ENCODE peak calls at places on chromosome 21, in eight cellular contexts. One of them, this sample, is unnamed.

GRCh38 chr21:45167796-45168222 is 93.4 kb downstream of the ADARB1 start:
- DNase-seq in A673: peak
- DNase-seq in AG09319: peak
- DNase-seq in cardiac fibroblast: peak
- DNase-seq in RWPE2: no peak
- DNase-seq in IMR-90: peak
- DNase-seq in neural crest cell: no peak
- DNase-seq in WTC11: no peak
- DNase-seq in this sample: peak

GRCh38 chr21:44408226-44408625 is 47.1 kb upstream of the LRRC3 start:
- DNase-seq in WTC11: no peak
- DNase-seq in RWPE2: no peak
- DNase-seq in IMR-90: no peak
- DNase-seq in cardiac fibroblast: no peak
- DNase-seq in AG09319: no peak
- DNase-seq in A673: no peak
- DNase-seq in neural crest cell: no peak
- DNase-seq in this sample: no peak

GRCh38 chr21:44871576-44872265 is 1.8 kb downstream of the PTTG1IP start:
- DNase-seq in neural crest cell: no peak
- DNase-seq in cardiac fibroblast: peak
- DNase-seq in RWPE2: peak
- DNase-seq in IMR-90: peak
- DNase-seq in AG09319: peak
- DNase-seq in WTC11: no peak
- DNase-seq in A673: no peak
- DNase-seq in this sample: no peak

GRCh38 chr21:26709090-26709489 is 136.0 kb upstream of the CYYR1 start:
- DNase-seq in A673: no peak
- DNase-seq in RWPE2: no peak
- DNase-seq in cardiac fibroblast: no peak
- DNase-seq in AG09319: no peak
- DNase-seq in WTC11: no peak
- DNase-seq in IMR-90: peak
- DNase-seq in neural crest cell: no peak
- DNase-seq in this sample: no peak

GRCh38 chr21:46229133-46229922 is 754 bp upstream of the LSS start:
- DNase-seq in IMR-90: no peak
- DNase-seq in neural crest cell: no peak
- DNase-seq in WTC11: no peak
- DNase-seq in RWPE2: peak
- DNase-seq in A673: no peak
- DNase-seq in AG09319: no peak
- DNase-seq in cardiac fibroblast: no peak
- DNase-seq in this sample: no peak

GRCh38 chr21:41234574-41234973 is 66.6 kb downstream of the BACE2 start:
- DNase-seq in RWPE2: no peak
- DNase-seq in neural crest cell: no peak
- DNase-seq in WTC11: no peak
- DNase-seq in AG09319: no peak
- DNase-seq in A673: no peak
- DNase-seq in cardiac fibroblast: no peak
- DNase-seq in IMR-90: no peak
- DNase-seq in this sample: no peak

GRCh38 chr21:38669186-38669585 is 136.5 kb upstream of the ETS2 start:
- DNase-seq in AG09319: no peak
- DNase-seq in neural crest cell: no peak
- DNase-seq in A673: peak
- DNase-seq in WTC11: no peak
- DNase-seq in RWPE2: no peak
- DNase-seq in cardiac fibroblast: peak
- DNase-seq in IMR-90: peak
- DNase-seq in this sample: no peak

GRCh38 chr21:46518983-46519583 is 60.4 kb downstream of the DIP2A start:
- DNase-seq in neural crest cell: no peak
- DNase-seq in WTC11: no peak
- DNase-seq in RWPE2: no peak
- DNase-seq in IMR-90: peak
- DNase-seq in cardiac fibroblast: peak
- DNase-seq in AG09319: no peak
- DNase-seq in A673: no peak
- DNase-seq in this sample: no peak

GRCh38 chr21:28148400-28149064 is 844.1 kb downstream of the LTN1 start:
- DNase-seq in AG09319: no peak
- DNase-seq in cardiac fibroblast: peak
- DNase-seq in IMR-90: peak
- DNase-seq in RWPE2: no peak
- DNase-seq in A673: no peak
- DNase-seq in neural crest cell: no peak
- DNase-seq in WTC11: no peak
- DNase-seq in this sample: no peak

GRCh38 chr21:44331650-44332306 is 7.4 kb downstream of the CFAP410 start:
- DNase-seq in IMR-90: peak
- DNase-seq in cardiac fibroblast: peak
- DNase-seq in WTC11: no peak
- DNase-seq in A673: no peak
- DNase-seq in neural crest cell: no peak
- DNase-seq in RWPE2: no peak
- DNase-seq in AG09319: no peak
- DNase-seq in this sample: no peak

GRCh38 chr21:27787046-27787445 is 820.2 kb upstream of the ADAMTS5 start:
- DNase-seq in neural crest cell: no peak
- DNase-seq in AG09319: no peak
- DNase-seq in cardiac fibroblast: no peak
- DNase-seq in RWPE2: no peak
- DNase-seq in WTC11: no peak
- DNase-seq in IMR-90: peak
- DNase-seq in A673: no peak
- DNase-seq in this sample: no peak

GRCh38 chr21:31349208-31349607 is 5.1 kb upstream of the TIAM1 start:
- DNase-seq in neural crest cell: no peak
- DNase-seq in A673: no peak
- DNase-seq in RWPE2: no peak
- DNase-seq in cardiac fibroblast: no peak
- DNase-seq in IMR-90: no peak
- DNase-seq in AG09319: no peak
- DNase-seq in WTC11: no peak
- DNase-seq in this sample: no peak

GRCh38 chr21:31343680-31344480 is at the start of gene TIAM1:
- DNase-seq in IMR-90: peak
- DNase-seq in WTC11: peak
- DNase-seq in AG09319: no peak
- DNase-seq in cardiac fibroblast: peak
- DNase-seq in A673: peak
- DNase-seq in RWPE2: no peak
- DNase-seq in neural crest cell: peak
- DNase-seq in this sample: no peak

GRCh38 chr21:31346256-31346821 is 2.3 kb upstream of the TIAM1 start:
- DNase-seq in AG09319: no peak
- DNase-seq in A673: peak
- DNase-seq in RWPE2: no peak
- DNase-seq in neural crest cell: no peak
- DNase-seq in cardiac fibroblast: no peak
- DNase-seq in WTC11: no peak
- DNase-seq in IMR-90: no peak
- DNase-seq in this sample: no peak

GRCh38 chr21:31348188-31348587 is 4.1 kb upstream of the TIAM1 start:
- DNase-seq in AG09319: no peak
- DNase-seq in IMR-90: no peak
- DNase-seq in A673: no peak
- DNase-seq in neural crest cell: no peak
- DNase-seq in cardiac fibroblast: no peak
- DNase-seq in RWPE2: no peak
- DNase-seq in WTC11: no peak
- DNase-seq in this sample: no peak

DNA sequence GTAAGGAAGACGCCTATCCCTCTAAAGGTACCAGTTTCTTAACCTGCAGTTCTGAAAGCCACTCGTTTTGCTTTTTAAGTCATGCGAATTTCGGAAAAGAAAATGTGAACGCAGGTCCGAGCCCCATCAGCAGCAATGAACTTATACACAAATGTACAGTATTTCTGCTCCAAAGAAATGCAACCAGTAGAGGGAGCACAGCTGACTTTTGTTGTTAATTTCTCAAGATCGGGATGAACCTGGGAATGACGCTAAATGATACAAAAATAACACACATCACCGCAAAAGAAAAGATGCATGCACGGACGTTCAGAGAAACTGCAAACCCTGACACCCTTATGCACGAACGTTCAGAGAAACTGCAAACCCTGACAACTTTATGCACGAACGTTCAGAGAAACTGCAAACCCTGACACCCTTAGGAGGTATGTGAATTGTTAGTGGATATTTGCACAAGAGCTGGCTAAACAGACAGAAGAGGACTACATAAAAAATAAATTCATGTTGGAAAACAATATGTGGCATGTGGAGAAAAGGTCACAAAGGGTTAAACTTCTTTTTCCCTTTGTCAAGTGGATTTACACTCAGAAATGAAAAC is 3.5 kb upstream of the TIAM1 start:
- DNase-seq in AG09319: no peak
- DNase-seq in cardiac fibroblast: peak
- DNase-seq in A673: peak
- DNase-seq in RWPE2: no peak
- DNase-seq in WTC11: no peak
- DNase-seq in neural crest cell: peak
- DNase-seq in IMR-90: peak
- DNase-seq in this sample: no peak
- TF ChIP-seq CTCF in AG09319: peak
- TF ChIP-seq CTCF in cardiac fibroblast: peak
- TF ChIP-seq CTCF in A673: peak
- TF ChIP-seq CTCF in RWPE2: peak
- TF ChIP-seq CTCF in WTC11: no peak
- TF ChIP-seq CTCF in neural crest cell: peak
- TF ChIP-seq CTCF in IMR-90: peak
- TF ChIP-seq CTCF in this sample: no peak

GRCh38 chr21:32304998-32305397 is 6.3 kb downstream of the MRAP start:
- DNase-seq in AG09319: no peak
- DNase-seq in WTC11: no peak
- DNase-seq in A673: no peak
- DNase-seq in cardiac fibroblast: no peak
- DNase-seq in RWPE2: no peak
- DNase-seq in IMR-90: no peak
- DNase-seq in neural crest cell: no peak
- DNase-seq in this sample: peak

GRCh38 chr21:32307706-32308105 is 9.1 kb downstream of the MRAP start:
- DNase-seq in IMR-90: peak
- DNase-seq in AG09319: no peak
- DNase-seq in WTC11: no peak
- DNase-seq in A673: no peak
- DNase-seq in neural crest cell: no peak
- DNase-seq in RWPE2: no peak
- DNase-seq in cardiac fibroblast: peak
- DNase-seq in this sample: no peak

GRCh38 chr21:32308696-32309095 is 10.0 kb downstream of the MRAP start:
- DNase-seq in IMR-90: no peak
- DNase-seq in RWPE2: no peak
- DNase-seq in AG09319: no peak
- DNase-seq in A673: no peak
- DNase-seq in neural crest cell: no peak
- DNase-seq in WTC11: no peak
- DNase-seq in cardiac fibroblast: no peak
- DNase-seq in this sample: no peak

GRCh38 chr21:32303385-32303784 is 4.7 kb downstream of the MRAP start:
- DNase-seq in RWPE2: no peak
- DNase-seq in A673: no peak
- DNase-seq in IMR-90: no peak
- DNase-seq in cardiac fibroblast: no peak
- DNase-seq in WTC11: no peak
- DNase-seq in AG09319: no peak
- DNase-seq in neural crest cell: no peak
- DNase-seq in this sample: peak

GRCh38 chr21:32306021-32306780 is 7.5 kb downstream of the MRAP start:
- DNase-seq in AG09319: no peak
- DNase-seq in WTC11: peak
- DNase-seq in RWPE2: no peak
- DNase-seq in IMR-90: no peak
- DNase-seq in cardiac fibroblast: peak
- DNase-seq in A673: no peak
- DNase-seq in neural crest cell: peak
- DNase-seq in this sample: peak
- TF ChIP-seq CTCF in AG09319: no peak
- TF ChIP-seq CTCF in WTC11: peak
- TF ChIP-seq CTCF in RWPE2: no peak
- TF ChIP-seq CTCF in IMR-90: peak
- TF ChIP-seq CTCF in cardiac fibroblast: peak
- TF ChIP-seq CTCF in A673: peak
- TF ChIP-seq CTCF in neural crest cell: peak
- TF ChIP-seq CTCF in this sample: no peak

GRCh38 chr21:34571994-34572393 is 42.9 kb downstream of the RCAN1 start:
- DNase-seq in cardiac fibroblast: no peak
- DNase-seq in WTC11: no peak
- DNase-seq in IMR-90: no peak
- DNase-seq in A673: no peak
- DNase-seq in RWPE2: no peak
- DNase-seq in AG09319: no peak
- DNase-seq in neural crest cell: no peak
- DNase-seq in this sample: no peak
- TF ChIP-seq CTCF in cardiac fibroblast: no peak
- TF ChIP-seq CTCF in WTC11: no peak
- TF ChIP-seq CTCF in IMR-90: no peak
- TF ChIP-seq CTCF in A673: no peak
- TF ChIP-seq CTCF in RWPE2: no peak
- TF ChIP-seq CTCF in AG09319: no peak
- TF ChIP-seq CTCF in neural crest cell: no peak
- TF ChIP-seq CTCF in this sample: no peak

GRCh38 chr21:31476551-31477120 is 132.6 kb upstream of the TIAM1 start:
- DNase-seq in neural crest cell: no peak
- DNase-seq in RWPE2: no peak
- DNase-seq in AG09319: no peak
- DNase-seq in cardiac fibroblast: peak
- DNase-seq in IMR-90: no peak
- DNase-seq in WTC11: no peak
- DNase-seq in A673: no peak
- DNase-seq in this sample: no peak
- TF ChIP-seq CTCF in neural crest cell: no peak
- TF ChIP-seq CTCF in RWPE2: no peak
- TF ChIP-seq CTCF in AG09319: no peak
- TF ChIP-seq CTCF in cardiac fibroblast: no peak
- TF ChIP-seq CTCF in IMR-90: no peak
- TF ChIP-seq CTCF in WTC11: no peak
- TF ChIP-seq CTCF in A673: no peak
- TF ChIP-seq CTCF in this sample: no peak

GRCh38 chr21:17931080-17931479 is 111.9 kb upstream of the C21orf91 start:
- DNase-seq in RWPE2: no peak
- DNase-seq in WTC11: no peak
- DNase-seq in cardiac fibroblast: no peak
- DNase-seq in IMR-90: no peak
- DNase-seq in A673: peak
- DNase-seq in AG09319: no peak
- DNase-seq in neural crest cell: no peak
- DNase-seq in this sample: no peak
- TF ChIP-seq CTCF in RWPE2: peak
- TF ChIP-seq CTCF in WTC11: peak
- TF ChIP-seq CTCF in cardiac fibroblast: peak
- TF ChIP-seq CTCF in IMR-90: no peak
- TF ChIP-seq CTCF in A673: peak
- TF ChIP-seq CTCF in AG09319: no peak
- TF ChIP-seq CTCF in neural crest cell: peak
- TF ChIP-seq CTCF in this sample: no peak

This sample was measured in vagina.